ENCODE peak calls at places on chromosomes 12 and 14, in five cellular contexts. Z is mesenchymal stem cell, N is neuronal stem cell, F is H1, Q is trophoblast cell. U is an unnamed sample.

GRCh38 chr14:94936411-94936892 is 166.5 kb upstream of the GSC start:
- DNase-seq in Z (no peak), N (no peak), F (no peak), Q (no peak), U (no peak)

GRCh38 chr12:105723534-105723933 is 393.0 kb downstream of the C12orf75 start:
- DNase-seq in Z (no peak), N (no peak), F (no peak), Q (no peak), U (no peak)

GRCh38 chr12:82383930-82384513 is 25.7 kb downstream of the METTL25 start:
- DNase-seq in Z (peak; percentile 8), N (no peak), F (no peak), Q (peak; percentile 17), U (no peak)

GRCh38 chr12:88627501-88627900 is 47.2 kb upstream of the KITLG start:
- DNase-seq in Z (no peak), N (no peak), F (no peak), Q (no peak), U (no peak)

GRCh38 chr12:15788266-15789214 is 648 bp downstream of the EPS8 start:
- DNase-seq in Z (peak; percentile 64), N (peak; percentile 14), F (no peak), Q (peak; percentile 42), U (peak; percentile 69)

GRCh38 chr12:66514581-66514980 is 164.3 kb downstream of the GRIP1 start:
- DNase-seq in Z (peak; percentile 21), N (no peak), F (no peak), Q (no peak), U (no peak)

GRCh38 chr12:50733720-50734119 is 30.2 kb upstream of the ATF1 start:
- DNase-seq in Z (no peak), N (no peak), F (no peak), Q (no peak), U (no peak)

GRCh38 chr14:56754966-56755365 is 55.3 kb downstream of the OTX2 start:
- DNase-seq in Z (no peak), N (no peak), F (no peak), Q (no peak), U (no peak)

GRCh38 chr14:78982551-78982950 is 812.4 kb downstream of the NRXN3 start:
- DNase-seq in Z (no peak), N (no peak), F (no peak), Q (no peak), U (no peak)

GRCh38 chr14:101584049-101584859 is 23.0 kb downstream of the DIO3 start:
- DNase-seq in Z (no peak), N (no peak), F (no peak), Q (peak; percentile 15), U (no peak)

GRCh38 chr14:75469606-75470237 is 41.9 kb downstream of the JDP2 start:
- DNase-seq in Z (no peak), N (no peak), F (no peak), Q (no peak), U (no peak)

GRCh38 chr12:113244015-113244983 is 23.0 kb downstream of the TPCN1 start:
- DNase-seq in Z (peak; percentile 30), N (no peak), F (no peak), Q (no peak), U (no peak)

GRCh38 chr12:77058740-77059139 is 6.6 kb downstream of the E2F7 start:
- DNase-seq in Z (peak; percentile 19), N (no peak), F (no peak), Q (no peak), U (no peak)

GRCh38 chr12:132125736-132126135 is 18.4 kb downstream of the DDX51 start:
- DNase-seq in Z (no peak), N (no peak), F (no peak), Q (no peak), U (peak; percentile 26)

GRCh38 chr12:39103552-39104165 is 198.3 kb upstream of the CPNE8 start:
- DNase-seq in Z (peak; percentile 71), N (peak; percentile 65), F (no peak), Q (peak; percentile 88), U (no peak)

GRCh38 chr12:58465418-58465817 is 454.9 kb downstream of the LRIG3 start:
- DNase-seq in Z (no peak), N (no peak), F (no peak), Q (no peak), U (no peak)
- H2BK12ac ChIP-seq in Z (no peak overlapping the region), N (no peak overlapping the region), F (no peak overlapping the region), Q (no peak overlapping the region), U (no peak overlapping the region)

DNA sequence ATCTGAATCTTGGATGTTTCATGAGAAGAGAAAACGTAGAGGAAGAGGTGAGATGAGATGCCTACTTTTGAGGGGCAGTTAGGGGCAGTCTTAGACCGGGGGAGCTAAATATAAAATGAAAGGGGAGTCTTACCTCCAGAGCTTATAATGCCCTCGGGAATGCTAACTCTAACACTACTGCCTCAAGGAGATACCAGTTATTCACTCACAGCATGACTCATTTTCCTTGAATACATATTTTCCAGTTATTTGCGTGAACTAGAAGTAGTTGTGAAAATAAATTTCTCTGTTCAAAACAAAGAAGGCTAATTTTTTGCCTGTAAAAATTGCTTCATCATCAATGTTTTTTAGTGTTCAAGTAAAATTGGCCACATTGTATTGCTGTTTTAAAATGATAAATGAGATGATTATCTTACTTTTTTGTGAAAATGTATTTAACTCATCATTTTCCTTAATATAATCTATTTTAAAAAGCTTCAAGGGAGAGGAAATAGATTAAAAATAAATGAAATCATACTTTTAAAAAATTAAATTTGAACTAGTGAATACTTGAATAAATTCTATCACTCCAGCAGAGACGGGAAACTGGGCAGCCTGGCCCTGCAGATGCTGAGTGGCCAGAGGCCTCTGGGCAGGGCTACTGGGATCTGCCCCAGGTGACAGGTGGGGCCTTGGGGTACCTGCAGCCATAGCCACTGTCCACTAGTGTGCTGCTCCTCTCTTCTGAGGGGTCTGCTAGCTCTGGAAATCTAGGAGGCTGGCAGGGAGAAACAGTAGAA is 339.3 kb downstream of the EGLN3 start:
- DNase-seq in Z (peak; percentile 29), N (no peak), F (no peak), Q (peak; percentile 39), U (peak; percentile 28)
- H2BK12ac ChIP-seq in Z (no peak overlapping the region), N (no peak overlapping the region), F (no peak overlapping the region), Q (no peak overlapping the region), U (no peak overlapping the region)

GRCh38 chr12:89760783-89761182 is 52.1 kb upstream of the ATP2B1 start:
- DNase-seq in Z (no peak), N (no peak), F (no peak), Q (no peak), U (no peak)
- H2BK12ac ChIP-seq in Z (no peak overlapping the region), N (no peak overlapping the region), F (no peak overlapping the region), Q (no peak overlapping the region), U (no peak overlapping the region)

GRCh38 chr14:92710001-92710341 is 38.5 kb downstream of the LGMN start:
- DNase-seq in Z (no peak), N (no peak), F (no peak), Q (no peak), U (no peak)

GRCh38 chr14:92711976-92712653 is 36.3 kb downstream of the LGMN start:
- DNase-seq in Z (no peak), N (no peak), F (no peak), Q (no peak), U (no peak)

GRCh38 chr14:92709340-92710000 is 39.0 kb downstream of the LGMN start:
- DNase-seq in Z (no peak), N (no peak), F (no peak), Q (no peak), U (no peak)

GRCh38 chr14:92716131-92716530 is 32.3 kb downstream of the LGMN start:
- DNase-seq in Z (no peak), N (no peak), F (no peak), Q (peak; percentile 25), U (no peak)

GRCh38 chr14:92712654-92713051 is 35.8 kb downstream of the LGMN start:
- DNase-seq in Z (no peak), N (no peak), F (no peak), Q (no peak), U (no peak)
- H2BK12ac ChIP-seq in Z (no peak overlapping the region), N (no peak overlapping the region), F (no peak overlapping the region), Q (no peak overlapping the region), U (no peak overlapping the region)

GRCh38 chr14:102799684-102800562 is 22.7 kb downstream of the TRAF3 start:
- DNase-seq in Z (peak; percentile 83), N (no peak), F (no peak), Q (no peak), U (no peak)

GRCh38 chr14:102798926-102799325 is 21.7 kb downstream of the TRAF3 start:
- DNase-seq in Z (no peak), N (no peak), F (no peak), Q (no peak), U (no peak)

GRCh38 chr14:102793531-102794328 is 16.5 kb downstream of the TRAF3 start:
- DNase-seq in Z (no peak), N (no peak), F (no peak), Q (no peak), U (no peak)

GRCh38 chr14:102796661-102797190 is 19.5 kb downstream of the TRAF3 start:
- DNase-seq in Z (no peak), N (no peak), F (no peak), Q (peak; percentile 97), U (no peak)

GRCh38 chr14:102795060-102795925 is 18.0 kb downstream of the TRAF3 start:
- DNase-seq in Z (peak; percentile 95), N (no peak), F (no peak), Q (peak; percentile 100), U (no peak)
- H2BK12ac ChIP-seq in Z (peak overlapping the region; percentile 42), N (no peak overlapping the region), F (no peak overlapping the region), Q (peak overlapping the region; percentile 19), U (no peak overlapping the region)

U was measured in H9.